ENCODE peak calls at places on chromosomes 12 and 14, in nine cellular contexts. One of them, this sample, is unnamed.
A peak's percentile ranks its signal among the peaks of the same experiment; 100 is the strongest.

GRCh38 chr12:107131832-107132616 is 38.7 kb upstream of the CRY1 start:
- DNase-seq in OCI-LY7: peak; percentile 46
- DNase-seq in transverse colon: no peak
- DNase-seq in glutamatergic neuron: no peak
- DNase-seq in B cell: peak; percentile 29
- DNase-seq in body of pancreas: peak; percentile 12
- DNase-seq in right lobe of liver: no peak
- DNase-seq in neural crest cell: peak; percentile 36
- DNase-seq in GM20000: peak; percentile 56
- DNase-seq in this sample: no peak

GRCh38 chr14:61329478-61330051 is 8.2 kb downstream of the PRKCH start:
- DNase-seq in OCI-LY7: peak; percentile 30
- DNase-seq in transverse colon: no peak
- DNase-seq in glutamatergic neuron: no peak
- DNase-seq in B cell: peak; percentile 38
- DNase-seq in body of pancreas: no peak
- DNase-seq in right lobe of liver: no peak
- DNase-seq in neural crest cell: no peak
- DNase-seq in GM20000: no peak
- DNase-seq in this sample: no peak

GRCh38 chr14:49882826-49883694 is 9.8 kb upstream of the ARF6 start:
- DNase-seq in OCI-LY7: no peak
- DNase-seq in transverse colon: no peak
- DNase-seq in glutamatergic neuron: no peak
- DNase-seq in B cell: no peak
- DNase-seq in body of pancreas: no peak
- DNase-seq in right lobe of liver: no peak
- DNase-seq in neural crest cell: no peak
- DNase-seq in GM20000: no peak
- DNase-seq in this sample: no peak

GRCh38 chr12:1502441-1502785 is 92.0 kb downstream of the FBXL14 start:
- DNase-seq in OCI-LY7: no peak
- DNase-seq in transverse colon: no peak
- DNase-seq in glutamatergic neuron: no peak
- DNase-seq in B cell: no peak
- DNase-seq in body of pancreas: no peak
- DNase-seq in right lobe of liver: no peak
- DNase-seq in neural crest cell: no peak
- DNase-seq in GM20000: no peak
- DNase-seq in this sample: no peak

GRCh38 chr14:55151601-55152000 is 22.5 kb downstream of the LGALS3 start:
- DNase-seq in OCI-LY7: no peak
- DNase-seq in transverse colon: no peak
- DNase-seq in glutamatergic neuron: no peak
- DNase-seq in B cell: no peak
- DNase-seq in body of pancreas: no peak
- DNase-seq in right lobe of liver: no peak
- DNase-seq in neural crest cell: no peak
- DNase-seq in GM20000: no peak
- DNase-seq in this sample: no peak

GRCh38 chr12:87120440-87120839 is 864.2 kb upstream of the MGAT4C start:
- DNase-seq in OCI-LY7: no peak
- DNase-seq in transverse colon: no peak
- DNase-seq in glutamatergic neuron: no peak
- DNase-seq in B cell: no peak
- DNase-seq in body of pancreas: no peak
- DNase-seq in right lobe of liver: no peak
- DNase-seq in neural crest cell: no peak
- DNase-seq in GM20000: no peak
- DNase-seq in this sample: no peak

GRCh38 chr12:114879354-114879753 is 195.4 kb upstream of the TBX3 start:
- DNase-seq in OCI-LY7: no peak
- DNase-seq in transverse colon: no peak
- DNase-seq in glutamatergic neuron: no peak
- DNase-seq in B cell: no peak
- DNase-seq in body of pancreas: no peak
- DNase-seq in right lobe of liver: no peak
- DNase-seq in neural crest cell: no peak
- DNase-seq in GM20000: no peak
- DNase-seq in this sample: no peak

GRCh38 chr12:120224304-120225199 is 23.6 kb upstream of the RPLP0 start:
- DNase-seq in OCI-LY7: no peak
- DNase-seq in transverse colon: peak; percentile 86
- DNase-seq in glutamatergic neuron: no peak
- DNase-seq in B cell: peak; percentile 66
- DNase-seq in body of pancreas: peak; percentile 92
- DNase-seq in right lobe of liver: no peak
- DNase-seq in neural crest cell: no peak
- DNase-seq in GM20000: no peak
- DNase-seq in this sample: no peak

GRCh38 chr12:5615760-5616159 is 183.9 kb downstream of the NTF3 start:
- DNase-seq in OCI-LY7: no peak
- DNase-seq in transverse colon: no peak
- DNase-seq in glutamatergic neuron: no peak
- DNase-seq in B cell: no peak
- DNase-seq in body of pancreas: no peak
- DNase-seq in right lobe of liver: no peak
- DNase-seq in neural crest cell: no peak
- DNase-seq in GM20000: no peak
- DNase-seq in this sample: no peak

GRCh38 chr14:77107228-77107627 is 9.2 kb downstream of the CIPC start:
- DNase-seq in OCI-LY7: no peak
- DNase-seq in transverse colon: no peak
- DNase-seq in glutamatergic neuron: no peak
- DNase-seq in B cell: no peak
- DNase-seq in body of pancreas: no peak
- DNase-seq in right lobe of liver: no peak
- DNase-seq in neural crest cell: no peak
- DNase-seq in GM20000: no peak
- DNase-seq in this sample: no peak

GRCh38 chr12:58369576-58369975 is 428.2 kb downstream of the ATP23 start:
- DNase-seq in OCI-LY7: no peak
- DNase-seq in transverse colon: no peak
- DNase-seq in glutamatergic neuron: no peak
- DNase-seq in B cell: no peak
- DNase-seq in body of pancreas: no peak
- DNase-seq in right lobe of liver: no peak
- DNase-seq in neural crest cell: no peak
- DNase-seq in GM20000: no peak
- DNase-seq in this sample: no peak

GRCh38 chr14:39683711-39684110 is 251.5 kb upstream of the FBXO33 start:
- DNase-seq in OCI-LY7: no peak
- DNase-seq in transverse colon: no peak
- DNase-seq in glutamatergic neuron: no peak
- DNase-seq in B cell: no peak
- DNase-seq in body of pancreas: no peak
- DNase-seq in right lobe of liver: no peak
- DNase-seq in neural crest cell: no peak
- DNase-seq in GM20000: no peak
- DNase-seq in this sample: no peak

GRCh38 chr12:57783861-57784260 is 1.3 kb downstream of the TSFM start:
- DNase-seq in OCI-LY7: no peak
- DNase-seq in transverse colon: no peak
- DNase-seq in glutamatergic neuron: no peak
- DNase-seq in B cell: no peak
- DNase-seq in body of pancreas: no peak
- DNase-seq in right lobe of liver: no peak
- DNase-seq in neural crest cell: no peak
- DNase-seq in GM20000: no peak
- DNase-seq in this sample: no peak

GRCh38 chr12:1176191-1176590 is 185.2 kb downstream of the ERC1 start:
- DNase-seq in OCI-LY7: no peak
- DNase-seq in transverse colon: no peak
- DNase-seq in glutamatergic neuron: no peak
- DNase-seq in B cell: no peak
- DNase-seq in body of pancreas: no peak
- DNase-seq in right lobe of liver: no peak
- DNase-seq in neural crest cell: no peak
- DNase-seq in GM20000: no peak
- DNase-seq in this sample: no peak

GRCh38 chr14:30608533-30609006 is 13.5 kb upstream of the SCFD1 start:
- DNase-seq in OCI-LY7: no peak
- DNase-seq in transverse colon: peak; percentile 17
- DNase-seq in glutamatergic neuron: no peak
- DNase-seq in B cell: no peak
- DNase-seq in body of pancreas: peak; percentile 36
- DNase-seq in right lobe of liver: no peak
- DNase-seq in neural crest cell: no peak
- DNase-seq in GM20000: no peak
- DNase-seq in this sample: no peak

GRCh38 chr12:13941258-13942249 is 39.8 kb downstream of the GRIN2B start:
- DNase-seq in OCI-LY7: peak; percentile 46
- DNase-seq in transverse colon: peak; percentile 78
- DNase-seq in glutamatergic neuron: peak; percentile 50
- DNase-seq in B cell: no peak
- DNase-seq in body of pancreas: peak; percentile 88
- DNase-seq in right lobe of liver: no peak
- DNase-seq in neural crest cell: peak; percentile 43
- DNase-seq in GM20000: peak; percentile 56
- DNase-seq in this sample: no peak

GRCh38 chr14:87230726-87231125 is 762.3 kb downstream of the GALC start:
- DNase-seq in OCI-LY7: no peak
- DNase-seq in transverse colon: no peak
- DNase-seq in glutamatergic neuron: no peak
- DNase-seq in B cell: no peak
- DNase-seq in body of pancreas: no peak
- DNase-seq in right lobe of liver: no peak
- DNase-seq in neural crest cell: no peak
- DNase-seq in GM20000: no peak
- DNase-seq in this sample: no peak

GRCh38 chr12:116650585-116650984 is 87.3 kb downstream of the SPRING1 start:
- DNase-seq in OCI-LY7: no peak
- DNase-seq in transverse colon: no peak
- DNase-seq in glutamatergic neuron: no peak
- DNase-seq in B cell: no peak
- DNase-seq in body of pancreas: no peak
- DNase-seq in right lobe of liver: no peak
- DNase-seq in neural crest cell: no peak
- DNase-seq in GM20000: no peak
- DNase-seq in this sample: no peak

GRCh38 chr12:116040412-116040811 is 237.1 kb downstream of the MED13L start:
- DNase-seq in OCI-LY7: no peak
- DNase-seq in transverse colon: no peak
- DNase-seq in glutamatergic neuron: no peak
- DNase-seq in B cell: no peak
- DNase-seq in body of pancreas: no peak
- DNase-seq in right lobe of liver: no peak
- DNase-seq in neural crest cell: no peak
- DNase-seq in GM20000: no peak
- DNase-seq in this sample: no peak

GRCh38 chr12:111117017-111117416 is 196.6 kb upstream of the MYL2 start:
- DNase-seq in OCI-LY7: no peak
- DNase-seq in transverse colon: no peak
- DNase-seq in glutamatergic neuron: no peak
- DNase-seq in B cell: no peak
- DNase-seq in body of pancreas: no peak
- DNase-seq in right lobe of liver: no peak
- DNase-seq in neural crest cell: no peak
- DNase-seq in GM20000: no peak
- DNase-seq in this sample: no peak

GRCh38 chr12:43501705-43502104 is 50.3 kb downstream of the ADAMTS20 start:
- DNase-seq in OCI-LY7: peak; percentile 10
- DNase-seq in transverse colon: no peak
- DNase-seq in glutamatergic neuron: no peak
- DNase-seq in B cell: no peak
- DNase-seq in body of pancreas: no peak
- DNase-seq in right lobe of liver: no peak
- DNase-seq in neural crest cell: no peak
- DNase-seq in GM20000: peak; percentile 49
- DNase-seq in this sample: no peak

This sample was measured in T-helper 2 cell.